ENCODE peak calls at places on chromosome 11, in eight cellular contexts. One of them, this sample, is unnamed.

GRCh38 chr11:91997178-91997577 is 227.4 kb upstream of the FAT3 start:
- DNase-seq in astrocyte: no peak
- DNase-seq in GM12865: no peak
- DNase-seq in HFFc6: no peak
- DNase-seq in neural crest cell: no peak
- DNase-seq in mammary epithelial cell: no peak
- DNase-seq in H9: no peak
- DNase-seq in CD8-positive, alpha-beta T cell: no peak
- DNase-seq in this sample: no peak

GRCh38 chr11:123362941-123363340 is 67.1 kb upstream of the GRAMD1B start:
- DNase-seq in astrocyte: no peak
- DNase-seq in GM12865: no peak
- DNase-seq in HFFc6: no peak
- DNase-seq in neural crest cell: no peak
- DNase-seq in mammary epithelial cell: no peak
- DNase-seq in H9: no peak
- DNase-seq in CD8-positive, alpha-beta T cell: no peak
- DNase-seq in this sample: no peak

GRCh38 chr11:57568330-57568766 is 876 bp upstream of the UBE2L6 start:
- DNase-seq in astrocyte: peak
- DNase-seq in GM12865: peak
- DNase-seq in HFFc6: peak
- DNase-seq in neural crest cell: peak
- DNase-seq in mammary epithelial cell: peak
- DNase-seq in H9: peak
- DNase-seq in CD8-positive, alpha-beta T cell: peak
- DNase-seq in this sample: peak

GRCh38 chr11:40885257-40885947 is 574.0 kb downstream of the LRRC4C start:
- DNase-seq in astrocyte: no peak
- DNase-seq in GM12865: no peak
- DNase-seq in HFFc6: no peak
- DNase-seq in neural crest cell: no peak
- DNase-seq in mammary epithelial cell: peak
- DNase-seq in H9: no peak
- DNase-seq in CD8-positive, alpha-beta T cell: no peak
- DNase-seq in this sample: no peak

GRCh38 chr11:96130061-96130460 is 206.2 kb upstream of the MTMR2 start:
- DNase-seq in astrocyte: no peak
- DNase-seq in GM12865: peak
- DNase-seq in HFFc6: no peak
- DNase-seq in neural crest cell: no peak
- DNase-seq in mammary epithelial cell: no peak
- DNase-seq in H9: no peak
- DNase-seq in CD8-positive, alpha-beta T cell: no peak
- DNase-seq in this sample: no peak

GRCh38 chr11:39651857-39652461 is 1807.5 kb downstream of the LRRC4C start:
- DNase-seq in astrocyte: no peak
- DNase-seq in GM12865: no peak
- DNase-seq in HFFc6: no peak
- DNase-seq in neural crest cell: no peak
- DNase-seq in mammary epithelial cell: no peak
- DNase-seq in H9: no peak
- DNase-seq in CD8-positive, alpha-beta T cell: no peak
- DNase-seq in this sample: no peak

GRCh38 chr11:44778200-44779100 is 51.7 kb downstream of the TSPAN18 start:
- DNase-seq in astrocyte: no peak
- DNase-seq in GM12865: no peak
- DNase-seq in HFFc6: no peak
- DNase-seq in neural crest cell: no peak
- DNase-seq in mammary epithelial cell: no peak
- DNase-seq in H9: peak
- DNase-seq in CD8-positive, alpha-beta T cell: no peak
- DNase-seq in this sample: no peak

GRCh38 chr11:103344886-103345285 is 235.7 kb downstream of the DYNC2H1 start:
- DNase-seq in astrocyte: no peak
- DNase-seq in GM12865: no peak
- DNase-seq in HFFc6: no peak
- DNase-seq in neural crest cell: no peak
- DNase-seq in mammary epithelial cell: no peak
- DNase-seq in H9: no peak
- DNase-seq in CD8-positive, alpha-beta T cell: no peak
- DNase-seq in this sample: no peak

GRCh38 chr11:112277937-112278336 is 17.3 kb upstream of the PLET1 start:
- DNase-seq in astrocyte: peak
- DNase-seq in GM12865: no peak
- DNase-seq in HFFc6: peak
- DNase-seq in neural crest cell: no peak
- DNase-seq in mammary epithelial cell: no peak
- DNase-seq in H9: no peak
- DNase-seq in CD8-positive, alpha-beta T cell: no peak
- DNase-seq in this sample: no peak

GRCh38 chr11:79185351-79185750 is 255.5 kb downstream of the TENM4 start:
- DNase-seq in astrocyte: no peak
- DNase-seq in GM12865: no peak
- DNase-seq in HFFc6: no peak
- DNase-seq in neural crest cell: no peak
- DNase-seq in mammary epithelial cell: no peak
- DNase-seq in H9: no peak
- DNase-seq in CD8-positive, alpha-beta T cell: no peak
- DNase-seq in this sample: no peak

GRCh38 chr11:47164321-47164720 is 12.4 kb downstream of the ARFGAP2 start:
- DNase-seq in astrocyte: no peak
- DNase-seq in GM12865: no peak
- DNase-seq in HFFc6: no peak
- DNase-seq in neural crest cell: no peak
- DNase-seq in mammary epithelial cell: no peak
- DNase-seq in H9: no peak
- DNase-seq in CD8-positive, alpha-beta T cell: no peak
- DNase-seq in this sample: no peak

GRCh38 chr11:30110691-30111090 is 93.9 kb upstream of the KCNA4 start:
- DNase-seq in astrocyte: no peak
- DNase-seq in GM12865: no peak
- DNase-seq in HFFc6: no peak
- DNase-seq in neural crest cell: no peak
- DNase-seq in mammary epithelial cell: no peak
- DNase-seq in H9: no peak
- DNase-seq in CD8-positive, alpha-beta T cell: no peak
- DNase-seq in this sample: no peak

GRCh38 chr11:133991101-133991500 is 34.3 kb upstream of the IGSF9B start:
- DNase-seq in astrocyte: no peak
- DNase-seq in GM12865: no peak
- DNase-seq in HFFc6: no peak
- DNase-seq in neural crest cell: no peak
- DNase-seq in mammary epithelial cell: no peak
- DNase-seq in H9: no peak
- DNase-seq in CD8-positive, alpha-beta T cell: no peak
- DNase-seq in this sample: no peak

GRCh38 chr11:123301696-123302400 is 106.8 kb upstream of the CLMP start:
- DNase-seq in astrocyte: no peak
- DNase-seq in GM12865: peak
- DNase-seq in HFFc6: peak
- DNase-seq in neural crest cell: peak
- DNase-seq in mammary epithelial cell: peak
- DNase-seq in H9: peak
- DNase-seq in CD8-positive, alpha-beta T cell: peak
- DNase-seq in this sample: peak

GRCh38 chr11:6431861-6432260 is 8.9 kb downstream of the HPX start:
- DNase-seq in astrocyte: peak
- DNase-seq in GM12865: no peak
- DNase-seq in HFFc6: peak
- DNase-seq in neural crest cell: no peak
- DNase-seq in mammary epithelial cell: peak
- DNase-seq in H9: no peak
- DNase-seq in CD8-positive, alpha-beta T cell: no peak
- DNase-seq in this sample: no peak

GRCh38 chr11:74642912-74643311 is 50.5 kb downstream of the POLD3 start:
- DNase-seq in astrocyte: no peak
- DNase-seq in GM12865: no peak
- DNase-seq in HFFc6: no peak
- DNase-seq in neural crest cell: no peak
- DNase-seq in mammary epithelial cell: no peak
- DNase-seq in H9: no peak
- DNase-seq in CD8-positive, alpha-beta T cell: no peak
- DNase-seq in this sample: no peak

GRCh38 chr11:59040607-59041006 is 45.5 kb upstream of the GLYATL1B start:
- DNase-seq in astrocyte: no peak
- DNase-seq in GM12865: no peak
- DNase-seq in HFFc6: no peak
- DNase-seq in neural crest cell: no peak
- DNase-seq in mammary epithelial cell: no peak
- DNase-seq in H9: no peak
- DNase-seq in CD8-positive, alpha-beta T cell: no peak
- DNase-seq in this sample: no peak

GRCh38 chr11:8768625-8769333 is 86.2 kb downstream of the RPL27A start:
- DNase-seq in astrocyte: peak
- DNase-seq in GM12865: no peak
- DNase-seq in HFFc6: peak
- DNase-seq in neural crest cell: no peak
- DNase-seq in mammary epithelial cell: peak
- DNase-seq in H9: no peak
- DNase-seq in CD8-positive, alpha-beta T cell: no peak
- DNase-seq in this sample: no peak
- TF ChIP-seq CTCF in astrocyte: peak
- TF ChIP-seq CTCF in GM12865: no peak
- TF ChIP-seq CTCF in HFFc6: peak
- TF ChIP-seq CTCF in neural crest cell: no peak
- TF ChIP-seq CTCF in mammary epithelial cell: peak
- TF ChIP-seq CTCF in H9: peak
- TF ChIP-seq CTCF in CD8-positive, alpha-beta T cell: no peak
- TF ChIP-seq CTCF in this sample: no peak

GRCh38 chr11:106400949-106401545 is 323.6 kb downstream of the AASDHPPT start:
- DNase-seq in astrocyte: peak
- DNase-seq in GM12865: no peak
- DNase-seq in HFFc6: no peak
- DNase-seq in neural crest cell: no peak
- DNase-seq in mammary epithelial cell: no peak
- DNase-seq in H9: no peak
- DNase-seq in CD8-positive, alpha-beta T cell: no peak
- DNase-seq in this sample: no peak

GRCh38 chr11:106399624-106400023 is 322.2 kb downstream of the AASDHPPT start:
- DNase-seq in astrocyte: no peak
- DNase-seq in GM12865: no peak
- DNase-seq in HFFc6: no peak
- DNase-seq in neural crest cell: no peak
- DNase-seq in mammary epithelial cell: no peak
- DNase-seq in H9: no peak
- DNase-seq in CD8-positive, alpha-beta T cell: no peak
- DNase-seq in this sample: no peak

GRCh38 chr11:106398396-106399074 is 321.1 kb downstream of the AASDHPPT start:
- DNase-seq in astrocyte: peak
- DNase-seq in GM12865: no peak
- DNase-seq in HFFc6: peak
- DNase-seq in neural crest cell: no peak
- DNase-seq in mammary epithelial cell: no peak
- DNase-seq in H9: no peak
- DNase-seq in CD8-positive, alpha-beta T cell: no peak
- DNase-seq in this sample: no peak

GRCh38 chr11:106397787-106398355 is 320.4 kb downstream of the AASDHPPT start:
- DNase-seq in astrocyte: no peak
- DNase-seq in GM12865: no peak
- DNase-seq in HFFc6: no peak
- DNase-seq in neural crest cell: no peak
- DNase-seq in mammary epithelial cell: no peak
- DNase-seq in H9: no peak
- DNase-seq in CD8-positive, alpha-beta T cell: no peak
- DNase-seq in this sample: no peak

DNA sequence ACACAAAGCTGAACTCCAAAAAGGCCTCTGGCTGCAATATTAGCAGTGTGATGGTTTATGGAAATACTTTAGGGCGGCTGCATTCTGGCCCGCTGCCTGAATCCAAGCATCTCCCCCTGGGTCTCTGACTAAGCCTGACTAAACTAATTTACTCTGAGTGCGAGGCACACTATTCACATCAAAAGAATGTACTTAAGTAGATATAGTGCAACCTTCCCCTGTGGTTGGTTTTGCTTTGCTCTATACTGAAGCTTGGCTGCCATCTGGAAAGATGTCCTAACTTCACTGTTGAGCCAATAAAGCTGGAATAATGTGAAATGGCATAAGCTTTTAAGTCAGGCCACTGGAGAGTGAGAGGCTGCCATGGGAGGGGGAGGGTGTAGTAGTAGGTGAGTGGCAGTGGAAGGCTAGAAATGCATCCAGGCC is 321.6 kb downstream of the AASDHPPT start:
- DNase-seq in astrocyte: peak
- DNase-seq in GM12865: no peak
- DNase-seq in HFFc6: peak
- DNase-seq in neural crest cell: no peak
- DNase-seq in mammary epithelial cell: peak
- DNase-seq in H9: no peak
- DNase-seq in CD8-positive, alpha-beta T cell: no peak
- DNase-seq in this sample: no peak
- TF ChIP-seq CTCF in astrocyte: no peak
- TF ChIP-seq CTCF in GM12865: no peak
- TF ChIP-seq CTCF in HFFc6: no peak
- TF ChIP-seq CTCF in neural crest cell: no peak
- TF ChIP-seq CTCF in mammary epithelial cell: no peak
- TF ChIP-seq CTCF in H9: no peak
- TF ChIP-seq CTCF in CD8-positive, alpha-beta T cell: no peak
- TF ChIP-seq CTCF in this sample: no peak

GRCh38 chr11:8248786-8249185 is 14.9 kb downstream of the LMO1 start:
- DNase-seq in astrocyte: no peak
- DNase-seq in GM12865: no peak
- DNase-seq in HFFc6: no peak
- DNase-seq in neural crest cell: no peak
- DNase-seq in mammary epithelial cell: no peak
- DNase-seq in H9: no peak
- DNase-seq in CD8-positive, alpha-beta T cell: no peak
- DNase-seq in this sample: no peak

GRCh38 chr11:8249482-8249881 is 14.2 kb downstream of the LMO1 start:
- DNase-seq in astrocyte: no peak
- DNase-seq in GM12865: no peak
- DNase-seq in HFFc6: no peak
- DNase-seq in neural crest cell: no peak
- DNase-seq in mammary epithelial cell: no peak
- DNase-seq in H9: no peak
- DNase-seq in CD8-positive, alpha-beta T cell: no peak
- DNase-seq in this sample: no peak

GRCh38 chr11:8250446-8250845 is 13.2 kb downstream of the LMO1 start:
- DNase-seq in astrocyte: no peak
- DNase-seq in GM12865: no peak
- DNase-seq in HFFc6: no peak
- DNase-seq in neural crest cell: no peak
- DNase-seq in mammary epithelial cell: no peak
- DNase-seq in H9: peak
- DNase-seq in CD8-positive, alpha-beta T cell: no peak
- DNase-seq in this sample: no peak

GRCh38 chr11:8250981-8251620 is 12.6 kb downstream of the LMO1 start:
- DNase-seq in astrocyte: no peak
- DNase-seq in GM12865: no peak
- DNase-seq in HFFc6: no peak
- DNase-seq in neural crest cell: no peak
- DNase-seq in mammary epithelial cell: no peak
- DNase-seq in H9: peak
- DNase-seq in CD8-positive, alpha-beta T cell: no peak
- DNase-seq in this sample: no peak

GRCh38 chr11:8247312-8247711 is 16.4 kb downstream of the LMO1 start:
- DNase-seq in astrocyte: no peak
- DNase-seq in GM12865: peak
- DNase-seq in HFFc6: no peak
- DNase-seq in neural crest cell: no peak
- DNase-seq in mammary epithelial cell: no peak
- DNase-seq in H9: peak
- DNase-seq in CD8-positive, alpha-beta T cell: no peak
- DNase-seq in this sample: no peak
- TF ChIP-seq CTCF in astrocyte: peak
- TF ChIP-seq CTCF in GM12865: peak
- TF ChIP-seq CTCF in HFFc6: peak
- TF ChIP-seq CTCF in neural crest cell: peak
- TF ChIP-seq CTCF in mammary epithelial cell: peak
- TF ChIP-seq CTCF in H9: peak
- TF ChIP-seq CTCF in CD8-positive, alpha-beta T cell: no peak
- TF ChIP-seq CTCF in this sample: no peak

GRCh38 chr11:67648140-67648795 is 2.3 kb downstream of the ACY3 start:
- DNase-seq in astrocyte: no peak
- DNase-seq in GM12865: peak
- DNase-seq in HFFc6: no peak
- DNase-seq in neural crest cell: no peak
- DNase-seq in mammary epithelial cell: no peak
- DNase-seq in H9: peak
- DNase-seq in CD8-positive, alpha-beta T cell: no peak
- DNase-seq in this sample: no peak
- TF ChIP-seq CTCF in astrocyte: no peak
- TF ChIP-seq CTCF in GM12865: peak
- TF ChIP-seq CTCF in HFFc6: peak
- TF ChIP-seq CTCF in neural crest cell: peak
- TF ChIP-seq CTCF in mammary epithelial cell: no peak
- TF ChIP-seq CTCF in H9: peak
- TF ChIP-seq CTCF in CD8-positive, alpha-beta T cell: peak
- TF ChIP-seq CTCF in this sample: peak